ENCODE peak calls at places on chromosomes 13 and 19, in five cellular contexts. L is activated naive CD8-positive, alpha-beta T cell treated with anti-CD3 and anti-CD28 coated beads, Interleukin-2, amount 50 U/mL, for 16 hours; T is stimulated activated CD4-positive, alpha-beta T cell treated with anti-CD3 and anti-CD28 coated beads, Interleukin-1b, Interleukin-23, amount 100 ng/mL, for 1 hour; O is activated T-cell treated with anti-CD3 and anti-CD28 coated beads for 1 hour; D is left lung. B is an unnamed sample.

GRCh38 chr13:48160879-48161278 is 66.0 kb upstream of the MED4 start:
- DNase-seq in D (no peak), T (no peak), O (no peak), L (no peak), B (no peak)

GRCh38 chr19:53808710-53809125 is 15.4 kb downstream of the NLRP12 start:
- DNase-seq in T (no peak), D (no peak), O (no peak), L (no peak), B (no peak)

GRCh38 chr13:45540195-45540594 is 75.3 kb downstream of the ERICH6B start:
- DNase-seq in L (no peak), T (no peak), D (no peak), O (no peak), B (no peak)

GRCh38 chr13:33110713-33111413 is 94.6 kb downstream of the KL start:
- DNase-seq in O (no peak), D (no peak), L (no peak), T (no peak), B (no peak)

GRCh38 chr19:1847684-1848398 is 442 bp downstream of the REXO1 start:
- DNase-seq in D (no peak), T (no peak), L (no peak), O (no peak), B (no peak)

GRCh38 chr19:7970716-7971448 is 27.4 kb upstream of the TIMM44 start:
- DNase-seq in O (no peak), T (no peak), L (no peak), D (no peak), B (peak)

GRCh38 chr13:27472441-27472840 is 22.1 kb upstream of the MTIF3 start:
- DNase-seq in O (no peak), T (no peak), L (no peak), D (no peak), B (no peak)

GRCh38 chr19:10836478-10837325 is 690 bp upstream of the TMED1 start:
- DNase-seq in D (peak), L (peak), T (peak), O (peak), B (no peak)

GRCh38 chr19:17860993-17861360 is 1.3 kb downstream of the RPL18A start:
- DNase-seq in O (no peak), D (no peak), T (no peak), L (no peak), B (no peak)

GRCh38 chr19:45515081-45515624 is 7.9 kb downstream of the VASP start:
- DNase-seq in L (no peak), O (no peak), D (peak), T (no peak), B (no peak)

GRCh38 chr19:38870612-38871011 is 7.5 kb downstream of the RINL start:
- DNase-seq in L (no peak), O (no peak), T (no peak), D (no peak), B (no peak)

GRCh38 chr13:77359171-77359570 is 32.3 kb upstream of the MYCBP2 start:
- DNase-seq in T (no peak), O (no peak), D (no peak), L (no peak), B (no peak)

GRCh38 chr19:13103585-13103923 is 896 bp upstream of the LYL1 start:
- DNase-seq in D (no peak), L (no peak), T (no peak), O (no peak), B (no peak)

GRCh38 chr19:8988204-8988603 is 22.0 kb downstream of the MUC16 start:
- DNase-seq in L (no peak), O (peak), T (no peak), D (no peak), B (no peak)

GRCh38 chr13:99721606-99722384 is 220.5 kb downstream of the TM9SF2 start:
- DNase-seq in O (no peak), D (no peak), T (no peak), L (no peak), B (no peak)

GRCh38 chr13:111062305-111062704 is 52.8 kb upstream of the ARHGEF7 start:
- DNase-seq in L (no peak), O (no peak), D (no peak), T (no peak), B (no peak)

GRCh38 chr13:36509369-36509768 is 77.1 kb downstream of the CCNA1 start:
- DNase-seq in L (no peak), D (no peak), T (no peak), O (no peak), B (no peak)

GRCh38 chr13:31044658-31045620 is 112.5 kb downstream of the TEX26 start:
- DNase-seq in O (no peak), L (no peak), T (no peak), D (no peak), B (no peak)

GRCh38 chr19:30590596-30591229 is 218.5 kb downstream of the ZNF536 start:
- DNase-seq in L (no peak), D (no peak), T (no peak), O (no peak), B (no peak)

GRCh38 chr13:96426160-96426559 is 336.3 kb downstream of the HS6ST3 start:
- DNase-seq in D (no peak), T (no peak), O (no peak), L (no peak), B (no peak)

GRCh38 chr19:15191982-15192381 is 8.8 kb downstream of the NOTCH3 start:
- DNase-seq in L (no peak), T (no peak), O (no peak), D (no peak), B (no peak)

GRCh38 chr19:41535029-41535622 is 40.8 kb upstream of the CEACAM21 start:
- DNase-seq in D (no peak), T (no peak), L (no peak), O (no peak), B (no peak)

GRCh38 chr19:21694171-21694906 is 73.0 kb downstream of the ZNF100 start:
- DNase-seq in L (no peak), D (no peak), T (no peak), O (no peak), B (no peak)

GRCh38 chr13:47455581-47455980 is 545.5 kb downstream of the SUCLA2 start:
- DNase-seq in T (no peak), O (no peak), L (no peak), D (peak), B (no peak)

GRCh38 chr19:18895828-18896341 is at the start of gene CERS1:
- DNase-seq in L (no peak), O (no peak), D (no peak), T (no peak), B (peak)

GRCh38 chr13:56299650-56300049 is 841.1 kb upstream of the PRR20A start:
- DNase-seq in O (no peak), T (no peak), L (no peak), D (no peak), B (no peak)

GRCh38 chr13:24381539-24382265 is 72.3 kb downstream of the C1QTNF9 start:
- DNase-seq in O (no peak), L (no peak), D (no peak), T (no peak), B (no peak)

GRCh38 chr19:54188224-54188871 is 1.0 kb downstream of the MBOAT7 start:
- DNase-seq in D (no peak), O (peak), L (no peak), T (no peak), B (no peak)

GRCh38 chr19:15540435-15540834 is 32.1 kb downstream of the CYP4F22 start:
- DNase-seq in O (no peak), T (no peak), L (no peak), D (no peak), B (no peak)

GRCh38 chr19:14061081-14061749 is 661 bp downstream of the PALM3 start:
- DNase-seq in O (no peak), L (no peak), T (no peak), D (no peak), B (no peak)

GRCh38 chr19:16001481-16002312 is 52.9 kb downstream of the OR10H4 start:
- DNase-seq in O (no peak), L (no peak), D (no peak), T (no peak), B (no peak)

GRCh38 chr19:38003427-38004099 is 96.6 kb downstream of the SIPA1L3 start:
- DNase-seq in L (no peak), O (no peak), T (no peak), D (peak), B (peak)

GRCh38 chr13:30422056-30422914 is at the start of gene UBE2L5:
- DNase-seq in T (peak), L (peak), O (peak), D (peak), B (peak)

GRCh38 chr13:100633461-100633860 is 41.1 kb downstream of the TMTC4 start:
- DNase-seq in O (no peak), T (no peak), D (no peak), L (no peak), B (no peak)